ENCODE peak calls at places on chromosomes 6 and 20, in six cellular contexts. W is MM.1S, X is tibial nerve, T is GM12878, L is spleen, E is stomach. B is an unnamed sample.

GRCh38 chr20:496126-496696 is 33.9 kb upstream of the TBC1D20 start:
- DNase-seq in L (no peak), X (no peak), W (no peak), T (no peak), E (peak; percentile 51), B (no peak)

GRCh38 chr20:37615507-37616425 is 78.1 kb upstream of the CTNNBL1 start:
- DNase-seq in W (peak; percentile 37), X (peak; percentile 66), L (no peak), E (peak; percentile 55), T (no peak), B (no peak)

GRCh38 chr6:141349710-141350109 is 783.0 kb upstream of the GJE1 start:
- DNase-seq in X (no peak), E (no peak), W (no peak), T (no peak), L (no peak), B (no peak)

GRCh38 chr20:63409066-63409833 is 48.1 kb upstream of the CHRNA4 start:
- DNase-seq in X (no peak), T (no peak), L (no peak), W (no peak), E (no peak), B (no peak)

GRCh38 chr6:150514806-150515362 is 84.8 kb upstream of the PLEKHG1 start:
- DNase-seq in X (no peak), T (no peak), W (no peak), E (no peak), L (no peak), B (no peak)

GRCh38 chr20:52958206-52958605 is 14.0 kb upstream of the TSHZ2 start:
- DNase-seq in W (no peak), X (no peak), T (no peak), L (no peak), E (no peak), B (no peak)

GRCh38 chr6:1893470-1894130 is 283.9 kb downstream of the FOXC1 start:
- DNase-seq in T (no peak), L (no peak), E (no peak), X (no peak), W (no peak), B (no peak)

GRCh38 chr6:105487040-105487787 is 84.3 kb upstream of the PREP start:
- DNase-seq in W (no peak), X (no peak), E (no peak), T (no peak), L (no peak), B (no peak)

GRCh38 chr6:33431880-33432541 is 12.1 kb downstream of the SYNGAP1 start:
- DNase-seq in W (no peak), L (peak; percentile 86), T (no peak), X (no peak), E (no peak), B (peak; percentile 77)

GRCh38 chr20:17916365-17916996 is 52.1 kb downstream of the SNX5 start:
- DNase-seq in E (no peak), X (no peak), T (no peak), W (no peak), L (no peak), B (no peak)

GRCh38 chr6:13444604-13445003 is 42.8 kb downstream of the GFOD1 start:
- DNase-seq in W (no peak), L (no peak), E (no peak), T (no peak), X (no peak), B (no peak)

GRCh38 chr6:17863971-17864754 is 123.3 kb downstream of the KIF13A start:
- DNase-seq in W (no peak), L (no peak), E (no peak), X (no peak), T (no peak), B (no peak)

GRCh38 chr6:170091000-170091638 is 199.8 kb downstream of the DLL1 start:
- DNase-seq in X (no peak), L (peak; percentile 69), E (peak; percentile 21), T (no peak), W (no peak), B (peak; percentile 47)

GRCh38 chr6:107957909-107958688 is at the start of gene SEC63:
- DNase-seq in W (peak; percentile 96), T (peak; percentile 87), L (peak; percentile 99), X (peak; percentile 92), E (peak; percentile 98), B (peak; percentile 99)

GRCh38 chr20:50188879-50189680 is 1.6 kb upstream of the CEBPB start:
- DNase-seq in L (peak; percentile 84), X (no peak), E (no peak), T (no peak), W (no peak), B (no peak)

GRCh38 chr6:7811441-7811840 is 85.5 kb downstream of the BMP6 start:
- DNase-seq in W (no peak), E (no peak), T (no peak), L (no peak), X (no peak), B (no peak)

GRCh38 chr6:85124472-85125428 is 325.1 kb upstream of the NT5E start:
- DNase-seq in L (no peak), E (no peak), X (no peak), W (no peak), T (no peak), B (no peak)

GRCh38 chr20:32583581-32584045 is 1.5 kb downstream of the NOL4L start:
- DNase-seq in T (no peak), W (no peak), X (no peak), E (no peak), L (no peak), B (no peak)

DNA sequence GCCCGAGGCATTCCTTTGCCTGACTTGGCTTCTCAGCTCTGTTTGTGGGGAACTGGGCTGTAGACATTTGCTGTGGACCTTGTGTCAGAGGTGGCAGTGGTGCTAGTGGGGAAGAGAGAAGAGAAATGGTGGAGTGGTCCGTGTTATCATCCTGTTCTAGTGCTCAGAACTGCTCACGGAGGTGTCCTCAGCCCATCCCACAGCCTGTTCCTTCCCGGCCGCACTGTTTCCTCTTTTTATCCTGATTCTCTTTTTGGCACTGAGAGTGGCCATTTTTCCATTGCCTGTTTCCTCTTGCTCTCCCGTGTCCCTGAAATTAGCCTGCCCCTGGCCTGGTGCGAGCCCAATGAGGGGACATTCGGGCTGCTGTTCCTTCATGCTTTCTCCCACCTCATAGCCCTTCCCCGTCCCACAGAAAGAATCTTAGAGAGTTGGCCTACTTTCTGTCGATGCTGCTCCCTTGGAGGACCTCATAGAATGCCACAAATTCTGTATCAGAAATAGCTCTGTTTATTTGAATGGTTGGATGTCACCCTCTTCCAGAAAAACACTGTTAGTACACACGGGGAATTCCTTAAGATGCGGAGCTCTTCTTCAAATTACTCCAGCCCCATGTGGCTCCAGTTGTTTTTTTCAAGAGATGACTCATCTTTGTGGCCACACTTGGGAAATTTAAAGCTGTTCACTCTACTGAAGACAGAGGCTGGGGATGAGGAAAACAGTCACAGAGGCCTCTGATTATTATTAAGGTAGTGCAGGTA is 26.1 kb downstream of the FARS2 start:
- DNase-seq in X (no peak), L (no peak), E (no peak), T (no peak), W (no peak), B (no peak)
- TF ChIP-seq CTCF in X (no peak), L (no peak), E (no peak), T (no peak), W (no peak), B (no peak)

DNA sequence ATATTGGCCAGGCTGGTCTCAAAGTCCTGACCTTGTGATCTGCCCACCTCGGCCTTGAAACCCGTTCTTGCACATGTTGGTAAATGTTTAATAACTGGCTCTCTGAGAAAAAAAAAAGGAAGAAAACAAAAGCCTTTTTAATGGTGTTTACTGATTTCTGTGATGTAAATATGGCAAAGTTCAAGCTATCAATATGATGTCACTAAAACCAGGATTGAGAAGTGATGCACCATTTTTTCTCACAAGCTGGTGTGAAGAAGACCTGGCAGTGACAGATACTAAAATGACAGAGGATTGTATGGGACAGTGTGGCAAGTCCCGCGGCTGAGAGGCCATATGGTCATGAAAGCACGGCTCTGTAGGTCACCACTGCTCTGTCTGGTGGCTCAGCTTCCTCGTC is 196.3 kb upstream of the SUPT3H start:
- DNase-seq in X (no peak), L (no peak), W (no peak), T (no peak), E (no peak), B (no peak)
- H3K27ac ChIP-seq in X (no peak overlapping the region), L (no peak overlapping the region), W (no peak overlapping the region), T (no peak overlapping the region), E (no peak overlapping the region), B (no peak overlapping the region)

DNA sequence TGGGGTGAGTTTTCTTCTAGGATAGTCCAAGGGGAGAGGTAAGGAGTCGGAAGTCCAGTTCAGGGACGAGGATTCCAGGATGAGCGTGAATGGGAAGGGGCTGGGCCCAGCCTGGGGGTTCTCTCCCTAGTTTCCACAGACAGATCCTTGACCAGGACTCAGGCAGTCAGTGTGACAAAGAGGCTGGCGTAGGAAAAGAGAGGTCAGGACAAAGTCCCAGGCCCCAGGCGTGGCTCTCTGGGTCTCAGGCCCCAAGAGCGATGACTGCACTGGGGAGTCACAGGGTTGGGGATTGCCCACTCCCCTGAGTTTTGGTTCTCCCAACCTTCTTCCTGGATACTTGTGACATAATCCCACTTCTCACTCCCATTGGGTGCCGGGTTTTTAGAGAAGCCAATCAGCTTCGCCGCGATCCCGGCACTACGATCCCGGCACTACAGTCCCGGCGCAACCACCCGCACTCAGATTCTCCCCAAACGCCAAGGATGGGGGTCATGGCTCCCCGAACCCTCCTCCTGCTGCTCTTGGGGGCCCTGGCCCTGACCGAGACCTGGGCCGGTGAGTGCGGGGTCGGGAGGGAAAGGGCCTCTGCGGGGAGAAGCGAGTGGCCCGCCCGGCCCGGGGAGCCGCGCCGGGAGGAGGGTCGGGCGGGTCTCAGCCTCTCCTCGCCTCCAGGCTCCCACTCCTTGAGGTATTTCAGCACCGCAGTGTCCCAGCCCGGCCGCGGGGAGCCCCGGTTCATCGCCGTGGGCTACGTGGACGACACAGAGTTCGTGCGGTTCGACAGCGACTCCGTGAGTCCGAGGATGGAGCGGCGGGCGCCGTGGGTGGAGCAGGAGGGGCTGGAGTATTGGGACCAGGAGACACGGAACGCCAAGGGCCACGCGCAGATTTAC is 46.2 kb upstream of the TRIM26 start:
- DNase-seq in T (peak; percentile 74), W (peak; percentile 50), X (peak; percentile 63), E (peak; percentile 70), L (peak; percentile 87), B (peak; percentile 86)
- H3K4me3 ChIP-seq in T (peak overlapping the region; percentile 78), W (peak overlapping the region; percentile 79), X (peak overlapping the region; percentile 53), E (peak overlapping the region; percentile 85), L (peak overlapping the region; percentile 81), B (peak overlapping the region; percentile 79)

DNA sequence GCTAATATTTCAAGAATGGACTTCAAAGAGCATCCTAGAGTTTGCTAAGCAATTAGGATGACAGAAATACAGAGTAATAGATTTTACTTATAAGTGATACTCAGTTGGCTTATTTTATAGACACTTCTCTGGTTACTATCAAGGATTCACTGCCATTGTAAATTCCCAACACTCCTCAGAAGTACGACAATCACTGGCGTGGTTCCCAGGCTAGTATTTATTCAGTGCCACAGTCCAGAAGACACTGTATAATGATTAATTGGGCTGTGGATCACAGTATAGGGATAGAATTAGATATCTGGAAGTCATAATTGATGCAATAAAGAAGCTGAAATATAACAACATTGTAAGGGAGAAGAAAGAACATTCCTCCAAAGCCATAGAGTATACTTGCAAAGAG is 15.7 kb downstream of the MANEA start:
- DNase-seq in W (no peak), L (no peak), E (peak; percentile 28), T (no peak), X (no peak), B (no peak)
- TF ChIP-seq CTCF in W (no peak), L (no peak), E (no peak), T (no peak), X (no peak), B (no peak)